ENCODE peak calls at places on chromosomes 7 and 10, in ten cellular contexts. One of them, this sample, is unnamed.

GRCh38 chr10:128242641-128243040 is 116.4 kb upstream of the MKI67 start:
- DNase-seq in NCI-H1105 treated with DMSO at 0.1 percent for 48 hours: no peak
- DNase-seq in H4: no peak
- DNase-seq in Calu3: no peak
- DNase-seq in T-helper 9 cell: no peak
- DNase-seq in anterior cingulate cortex: no peak
- DNase-seq in progenitor cell of endocrine pancreas: no peak
- DNase-seq in RPMI7951: peak; percentile 1
- DNase-seq in astrocyte: no peak
- DNase-seq in Right ventricle myocardium superior: no peak
- DNase-seq in this sample: no peak

GRCh38 chr10:110455440-110455839 is 42.3 kb upstream of the DUSP5 start:
- DNase-seq in NCI-H1105 treated with DMSO at 0.1 percent for 48 hours: no peak
- DNase-seq in H4: no peak
- DNase-seq in Calu3: no peak
- DNase-seq in T-helper 9 cell: no peak
- DNase-seq in anterior cingulate cortex: no peak
- DNase-seq in progenitor cell of endocrine pancreas: no peak
- DNase-seq in RPMI7951: no peak
- DNase-seq in astrocyte: no peak
- DNase-seq in Right ventricle myocardium superior: no peak
- DNase-seq in this sample: no peak

GRCh38 chr7:105304040-105304895 is 84.5 kb downstream of the SRPK2 start:
- DNase-seq in NCI-H1105 treated with DMSO at 0.1 percent for 48 hours: peak; percentile 13
- DNase-seq in H4: peak; percentile 93
- DNase-seq in Calu3: peak; percentile 3
- DNase-seq in T-helper 9 cell: no peak
- DNase-seq in anterior cingulate cortex: no peak
- DNase-seq in progenitor cell of endocrine pancreas: no peak
- DNase-seq in RPMI7951: peak; percentile 71
- DNase-seq in astrocyte: peak; percentile 60
- DNase-seq in Right ventricle myocardium superior: no peak
- DNase-seq in this sample: no peak

GRCh38 chr7:94397721-94398120 is 3.0 kb downstream of the COL1A2 start:
- DNase-seq in NCI-H1105 treated with DMSO at 0.1 percent for 48 hours: no peak
- DNase-seq in H4: no peak
- DNase-seq in Calu3: no peak
- DNase-seq in T-helper 9 cell: no peak
- DNase-seq in anterior cingulate cortex: no peak
- DNase-seq in progenitor cell of endocrine pancreas: no peak
- DNase-seq in RPMI7951: no peak
- DNase-seq in astrocyte: no peak
- DNase-seq in Right ventricle myocardium superior: no peak
- DNase-seq in this sample: no peak

GRCh38 chr10:22618081-22618785 is 96.1 kb downstream of the PIP4K2A start:
- DNase-seq in NCI-H1105 treated with DMSO at 0.1 percent for 48 hours: no peak
- DNase-seq in H4: no peak
- DNase-seq in Calu3: no peak
- DNase-seq in T-helper 9 cell: no peak
- DNase-seq in anterior cingulate cortex: no peak
- DNase-seq in progenitor cell of endocrine pancreas: no peak
- DNase-seq in RPMI7951: peak; percentile 96
- DNase-seq in astrocyte: peak; percentile 82
- DNase-seq in Right ventricle myocardium superior: no peak
- DNase-seq in this sample: no peak

GRCh38 chr10:57506414-57507094 is 761.1 kb downstream of the IPMK start:
- DNase-seq in NCI-H1105 treated with DMSO at 0.1 percent for 48 hours: no peak
- DNase-seq in H4: no peak
- DNase-seq in Calu3: no peak
- DNase-seq in T-helper 9 cell: no peak
- DNase-seq in anterior cingulate cortex: no peak
- DNase-seq in progenitor cell of endocrine pancreas: no peak
- DNase-seq in RPMI7951: no peak
- DNase-seq in astrocyte: no peak
- DNase-seq in Right ventricle myocardium superior: no peak
- DNase-seq in this sample: no peak

GRCh38 chr7:82109288-82109687 is 334.3 kb downstream of the CACNA2D1 start:
- DNase-seq in NCI-H1105 treated with DMSO at 0.1 percent for 48 hours: no peak
- DNase-seq in H4: peak; percentile 45
- DNase-seq in Calu3: no peak
- DNase-seq in T-helper 9 cell: no peak
- DNase-seq in anterior cingulate cortex: no peak
- DNase-seq in progenitor cell of endocrine pancreas: no peak
- DNase-seq in RPMI7951: peak; percentile 53
- DNase-seq in astrocyte: peak; percentile 41
- DNase-seq in Right ventricle myocardium superior: no peak
- DNase-seq in this sample: no peak

GRCh38 chr10:122878799-122879338 is 512 bp downstream of the FAM24B start:
- DNase-seq in NCI-H1105 treated with DMSO at 0.1 percent for 48 hours: peak; percentile 49
- DNase-seq in H4: peak; percentile 20
- DNase-seq in Calu3: no peak
- DNase-seq in T-helper 9 cell: no peak
- DNase-seq in anterior cingulate cortex: no peak
- DNase-seq in progenitor cell of endocrine pancreas: no peak
- DNase-seq in RPMI7951: no peak
- DNase-seq in astrocyte: no peak
- DNase-seq in Right ventricle myocardium superior: no peak
- DNase-seq in this sample: no peak

GRCh38 chr7:55004579-55004978 is 14.2 kb upstream of the EGFR start:
- DNase-seq in NCI-H1105 treated with DMSO at 0.1 percent for 48 hours: no peak
- DNase-seq in H4: no peak
- DNase-seq in Calu3: no peak
- DNase-seq in T-helper 9 cell: no peak
- DNase-seq in anterior cingulate cortex: no peak
- DNase-seq in progenitor cell of endocrine pancreas: no peak
- DNase-seq in RPMI7951: no peak
- DNase-seq in astrocyte: no peak
- DNase-seq in Right ventricle myocardium superior: no peak
- DNase-seq in this sample: no peak

GRCh38 chr10:116255931-116256748 is 16.9 kb downstream of the GFRA1 start:
- DNase-seq in NCI-H1105 treated with DMSO at 0.1 percent for 48 hours: no peak
- DNase-seq in H4: no peak
- DNase-seq in Calu3: no peak
- DNase-seq in T-helper 9 cell: no peak
- DNase-seq in anterior cingulate cortex: no peak
- DNase-seq in progenitor cell of endocrine pancreas: no peak
- DNase-seq in RPMI7951: no peak
- DNase-seq in astrocyte: peak; percentile 82
- DNase-seq in Right ventricle myocardium superior: no peak
- DNase-seq in this sample: no peak

GRCh38 chr7:131431289-131431688 is 103.6 kb downstream of the MKLN1 start:
- DNase-seq in NCI-H1105 treated with DMSO at 0.1 percent for 48 hours: peak; percentile 99
- DNase-seq in H4: no peak
- DNase-seq in Calu3: no peak
- DNase-seq in T-helper 9 cell: no peak
- DNase-seq in anterior cingulate cortex: peak; percentile 57
- DNase-seq in progenitor cell of endocrine pancreas: no peak
- DNase-seq in RPMI7951: peak; percentile 35
- DNase-seq in astrocyte: peak; percentile 90
- DNase-seq in Right ventricle myocardium superior: peak; percentile 42
- DNase-seq in this sample: no peak

GRCh38 chr10:11403116-11403515 is 208.3 kb downstream of the USP6NL start:
- DNase-seq in NCI-H1105 treated with DMSO at 0.1 percent for 48 hours: no peak
- DNase-seq in H4: no peak
- DNase-seq in Calu3: no peak
- DNase-seq in T-helper 9 cell: peak; percentile 46
- DNase-seq in anterior cingulate cortex: no peak
- DNase-seq in progenitor cell of endocrine pancreas: no peak
- DNase-seq in RPMI7951: no peak
- DNase-seq in astrocyte: no peak
- DNase-seq in Right ventricle myocardium superior: no peak
- DNase-seq in this sample: peak; percentile 33

GRCh38 chr7:151249732-151250072 is 1.2 kb upstream of the SMARCD3 start:
- DNase-seq in NCI-H1105 treated with DMSO at 0.1 percent for 48 hours: no peak
- DNase-seq in H4: peak; percentile 51
- DNase-seq in Calu3: no peak
- DNase-seq in T-helper 9 cell: no peak
- DNase-seq in anterior cingulate cortex: no peak
- DNase-seq in progenitor cell of endocrine pancreas: no peak
- DNase-seq in RPMI7951: peak; percentile 66
- DNase-seq in astrocyte: peak; percentile 46
- DNase-seq in Right ventricle myocardium superior: peak; percentile 77
- DNase-seq in this sample: no peak

GRCh38 chr7:54995631-54996340 is 23.0 kb upstream of the EGFR start:
- DNase-seq in NCI-H1105 treated with DMSO at 0.1 percent for 48 hours: no peak
- DNase-seq in H4: peak; percentile 49
- DNase-seq in Calu3: peak; percentile 66
- DNase-seq in T-helper 9 cell: no peak
- DNase-seq in anterior cingulate cortex: no peak
- DNase-seq in progenitor cell of endocrine pancreas: no peak
- DNase-seq in RPMI7951: peak; percentile 83
- DNase-seq in astrocyte: peak; percentile 81
- DNase-seq in Right ventricle myocardium superior: no peak
- DNase-seq in this sample: no peak

GRCh38 chr7:6564091-6564770 is 13.0 kb upstream of the GRID2IP start:
- DNase-seq in NCI-H1105 treated with DMSO at 0.1 percent for 48 hours: no peak
- DNase-seq in H4: no peak
- DNase-seq in Calu3: no peak
- DNase-seq in T-helper 9 cell: no peak
- DNase-seq in anterior cingulate cortex: no peak
- DNase-seq in progenitor cell of endocrine pancreas: no peak
- DNase-seq in RPMI7951: no peak
- DNase-seq in astrocyte: no peak
- DNase-seq in Right ventricle myocardium superior: no peak
- DNase-seq in this sample: no peak

GRCh38 chr7:77940647-77941046 is 142.1 kb downstream of the PHTF2 start:
- DNase-seq in NCI-H1105 treated with DMSO at 0.1 percent for 48 hours: peak; percentile 34
- DNase-seq in H4: no peak
- DNase-seq in Calu3: peak; percentile 7
- DNase-seq in T-helper 9 cell: no peak
- DNase-seq in anterior cingulate cortex: no peak
- DNase-seq in progenitor cell of endocrine pancreas: no peak
- DNase-seq in RPMI7951: peak; percentile 35
- DNase-seq in astrocyte: peak; percentile 6
- DNase-seq in Right ventricle myocardium superior: no peak
- DNase-seq in this sample: no peak

GRCh38 chr7:155811560-155811894 is 736 bp downstream of the SHH start:
- DNase-seq in NCI-H1105 treated with DMSO at 0.1 percent for 48 hours: no peak
- DNase-seq in H4: no peak
- DNase-seq in Calu3: peak; percentile 34
- DNase-seq in T-helper 9 cell: no peak
- DNase-seq in anterior cingulate cortex: no peak
- DNase-seq in progenitor cell of endocrine pancreas: no peak
- DNase-seq in RPMI7951: no peak
- DNase-seq in astrocyte: no peak
- DNase-seq in Right ventricle myocardium superior: no peak
- DNase-seq in this sample: no peak

GRCh38 chr10:119597405-119598186 is 832 bp upstream of the TIAL1 start:
- DNase-seq in NCI-H1105 treated with DMSO at 0.1 percent for 48 hours: no peak
- DNase-seq in H4: no peak
- DNase-seq in Calu3: no peak
- DNase-seq in T-helper 9 cell: no peak
- DNase-seq in anterior cingulate cortex: no peak
- DNase-seq in progenitor cell of endocrine pancreas: no peak
- DNase-seq in RPMI7951: no peak
- DNase-seq in astrocyte: no peak
- DNase-seq in Right ventricle myocardium superior: no peak
- DNase-seq in this sample: no peak

GRCh38 chr10:22619111-22619510 is 95.3 kb downstream of the PIP4K2A start:
- DNase-seq in NCI-H1105 treated with DMSO at 0.1 percent for 48 hours: no peak
- DNase-seq in H4: peak; percentile 13
- DNase-seq in Calu3: no peak
- DNase-seq in T-helper 9 cell: no peak
- DNase-seq in anterior cingulate cortex: no peak
- DNase-seq in progenitor cell of endocrine pancreas: no peak
- DNase-seq in RPMI7951: peak; percentile 58
- DNase-seq in astrocyte: peak; percentile 59
- DNase-seq in Right ventricle myocardium superior: no peak
- DNase-seq in this sample: no peak

GRCh38 chr7:42186181-42186580 is 50.8 kb downstream of the GLI3 start:
- DNase-seq in NCI-H1105 treated with DMSO at 0.1 percent for 48 hours: no peak
- DNase-seq in H4: no peak
- DNase-seq in Calu3: peak; percentile 26
- DNase-seq in T-helper 9 cell: no peak
- DNase-seq in anterior cingulate cortex: no peak
- DNase-seq in progenitor cell of endocrine pancreas: no peak
- DNase-seq in RPMI7951: no peak
- DNase-seq in astrocyte: no peak
- DNase-seq in Right ventricle myocardium superior: no peak
- DNase-seq in this sample: no peak

GRCh38 chr7:25553580-25554274 is 325.4 kb upstream of the NPVF start:
- DNase-seq in NCI-H1105 treated with DMSO at 0.1 percent for 48 hours: no peak
- DNase-seq in H4: no peak
- DNase-seq in Calu3: no peak
- DNase-seq in T-helper 9 cell: no peak
- DNase-seq in anterior cingulate cortex: no peak
- DNase-seq in progenitor cell of endocrine pancreas: no peak
- DNase-seq in RPMI7951: no peak
- DNase-seq in astrocyte: no peak
- DNase-seq in Right ventricle myocardium superior: no peak
- DNase-seq in this sample: no peak

This sample was measured in natural killer cell.